ENCODE peak calls at places on chromosomes 6 and 20, in nine cellular contexts. K is lung; Y is A549; H is pancreas; V is IMR-90; L is left ventricle myocardium inferior; A is GM10248; S is transverse colon; I is activated CD8-positive, alpha-beta T cell treated with anti-CD3 and anti-CD28 coated beads for 36 hours. T is an unnamed sample.

GRCh38 chr6:26272171-26272631 is 92.8 kb upstream of the BTN3A2 start:
- DNase-seq in H (no peak), S (peak; percentile 75), I (peak; percentile 64), Y (no peak), K (no peak), L (peak; percentile 20), V (no peak), A (no peak), T (peak; percentile 61)

GRCh38 chr6:24827970-24828369 is 29.3 kb upstream of the ARMH2 start:
- DNase-seq in L (no peak), V (no peak), S (no peak), A (no peak), Y (no peak), I (no peak), K (no peak), H (no peak), T (no peak)

GRCh38 chr6:75094614-75095321 is 111.1 kb downstream of the COL12A1 start:
- DNase-seq in K (no peak), A (no peak), I (no peak), H (no peak), L (no peak), Y (peak; percentile 9), S (no peak), V (peak; percentile 94), T (no peak)

GRCh38 chr20:9912858-9913434 is 74.1 kb upstream of the PAK5 start:
- DNase-seq in L (no peak), H (no peak), V (peak; percentile 42), K (peak; percentile 38), Y (peak; percentile 57), A (peak; percentile 24), S (peak; percentile 21), I (peak; percentile 54), T (peak; percentile 63)

GRCh38 chr20:14775778-14776177 is 438.4 kb upstream of the FLRT3 start:
- DNase-seq in L (no peak), S (no peak), I (no peak), K (no peak), H (no peak), V (no peak), A (no peak), Y (peak; percentile 89), T (no peak)

GRCh38 chr20:18092890-18093289 is 35.2 kb upstream of the OVOL2 start:
- DNase-seq in H (no peak), V (no peak), L (no peak), A (no peak), K (no peak), I (no peak), S (no peak), Y (no peak), T (no peak)

GRCh38 chr20:57372581-57373350 is 18.4 kb upstream of the RBM38 start:
- DNase-seq in I (no peak), A (no peak), S (no peak), Y (no peak), V (no peak), K (no peak), H (no peak), L (no peak), T (no peak)

GRCh38 chr6:44078795-44079671 is 48.2 kb downstream of the MRPL14 start:
- DNase-seq in V (peak; percentile 67), H (peak; percentile 85), S (peak; percentile 82), I (peak; percentile 81), L (peak; percentile 46), A (peak; percentile 72), K (peak; percentile 77), Y (peak; percentile 73), T (peak; percentile 68)

GRCh38 chr6:13485923-13486557 is 1.4 kb downstream of the GFOD1 start:
- DNase-seq in V (peak; percentile 30), H (no peak), A (peak; percentile 66), K (no peak), L (peak; percentile 33), Y (peak; percentile 45), S (peak; percentile 33), I (peak; percentile 64), T (peak; percentile 51)

GRCh38 chr6:9412951-9413559 is 977.7 kb upstream of the SLC35B3 start:
- DNase-seq in K (no peak), Y (peak; percentile 25), I (peak; percentile 36), V (no peak), S (peak; percentile 30), L (no peak), A (peak; percentile 25), H (no peak), T (peak; percentile 59)

GRCh38 chr6:51753635-51754034 is 333.8 kb downstream of the PKHD1 start:
- DNase-seq in Y (no peak), V (no peak), H (no peak), I (peak; percentile 24), A (peak; percentile 10), S (peak; percentile 8), L (peak; percentile 18), K (no peak), T (no peak)

GRCh38 chr20:62804632-62805364 is at the start of gene OGFR:
- DNase-seq in A (peak; percentile 91), S (peak; percentile 78), I (peak; percentile 77), L (peak; percentile 75), H (no peak), V (peak; percentile 38), K (peak; percentile 53), Y (no peak), T (peak; percentile 65)

GRCh38 chr6:2990179-2990931 is 9.3 kb upstream of the NQO2 start:
- DNase-seq in K (peak; percentile 50), S (peak; percentile 38), V (no peak), L (no peak), I (peak; percentile 24), A (no peak), H (no peak), Y (no peak), T (peak; percentile 20)

GRCh38 chr20:45945678-45946148 is 11.2 kb downstream of the PCIF1 start:
- DNase-seq in V (peak; percentile 21), I (no peak), H (peak; percentile 76), S (no peak), L (no peak), K (no peak), A (no peak), Y (no peak), T (no peak)

GRCh38 chr6:8434727-8435092 is 635 bp downstream of the SLC35B3 start:
- DNase-seq in I (no peak), A (peak; percentile 21), Y (no peak), S (no peak), L (no peak), V (no peak), H (no peak), K (no peak), T (no peak)

GRCh38 chr6:148457137-148457842 is 114.7 kb downstream of the SASH1 start:
- DNase-seq in S (no peak), V (peak; percentile 67), H (no peak), I (no peak), L (no peak), Y (no peak), K (no peak), A (no peak), T (no peak)

DNA sequence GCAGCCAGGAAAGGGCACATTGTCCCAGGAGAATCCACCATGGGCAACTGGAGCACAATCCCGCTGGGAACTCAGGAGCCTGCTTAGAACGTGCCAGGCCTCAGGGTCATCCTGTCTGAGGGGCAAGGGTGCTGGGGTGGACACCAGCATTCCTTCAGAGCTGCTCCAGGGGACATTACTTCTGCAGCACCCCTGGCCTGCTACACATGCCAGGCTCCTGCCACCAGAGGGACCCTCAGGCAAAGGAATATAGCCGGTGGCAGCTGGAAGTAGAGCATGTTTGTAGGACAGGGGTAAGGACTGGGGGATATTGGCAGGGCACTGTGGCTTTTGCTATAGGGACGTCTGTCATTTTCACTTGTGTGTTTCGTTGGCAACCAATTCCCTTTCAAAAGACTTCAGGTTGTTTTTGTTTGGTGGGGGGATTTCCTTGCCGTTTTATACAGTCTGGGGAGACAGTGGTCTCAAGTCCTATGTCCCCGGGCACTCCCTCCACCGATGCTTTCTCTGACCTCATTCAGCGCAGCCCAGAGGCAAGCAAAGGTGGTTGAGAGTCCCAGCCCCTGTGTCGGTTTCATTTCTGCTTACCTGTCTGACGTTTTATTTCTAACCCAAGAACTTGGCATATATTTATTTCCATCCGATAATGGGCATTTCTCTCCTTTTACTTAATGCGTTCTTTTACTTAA is 130.8 kb downstream of the JPH2 start:
- DNase-seq in L (no peak), V (no peak), I (peak; percentile 79), H (no peak), S (peak; percentile 42), Y (peak; percentile 36), A (no peak), K (no peak), T (peak; percentile 56)
- TF ChIP-seq CTCF in L (peak; percentile 67), V (peak; percentile 36), I (peak; percentile 67), H (no peak), S (no peak), Y (peak; percentile 33), A (peak; percentile 32), K (no peak), T (peak; percentile 62)

GRCh38 chr20:51413753-51414323 is 128.7 kb downstream of the NFATC2 start:
- DNase-seq in L (no peak), I (no peak), Y (no peak), K (no peak), V (no peak), H (no peak), S (no peak), A (no peak), T (peak; percentile 95)
- TF ChIP-seq CTCF in L (no peak), I (no peak), Y (no peak), K (no peak), V (no peak), H (no peak), S (no peak), A (no peak), T (no peak)

GRCh38 chr20:34956041-34956458 is 382 bp downstream of the MYH7B start:
- DNase-seq in V (no peak), I (no peak), A (no peak), L (no peak), S (no peak), H (no peak), K (no peak), Y (no peak), T (no peak)
- TF ChIP-seq CTCF in V (no peak), I (no peak), A (no peak), L (peak; percentile 37), S (no peak), H (no peak), K (no peak), Y (no peak), T (no peak)

GRCh38 chr20:7770046-7770445 is 170.2 kb downstream of the HAO1 start:
- DNase-seq in A (no peak), H (no peak), K (no peak), Y (no peak), S (no peak), L (no peak), I (no peak), V (no peak), T (no peak)

GRCh38 chr20:7760261-7761048 is 179.8 kb downstream of the HAO1 start:
- DNase-seq in H (no peak), I (no peak), K (no peak), S (no peak), V (no peak), Y (no peak), A (no peak), L (no peak), T (no peak)

GRCh38 chr20:7770578-7770977 is 169.7 kb downstream of the HAO1 start:
- DNase-seq in H (no peak), V (no peak), L (no peak), K (no peak), Y (no peak), S (no peak), A (no peak), I (peak; percentile 8), T (peak; percentile 96)

DNA sequence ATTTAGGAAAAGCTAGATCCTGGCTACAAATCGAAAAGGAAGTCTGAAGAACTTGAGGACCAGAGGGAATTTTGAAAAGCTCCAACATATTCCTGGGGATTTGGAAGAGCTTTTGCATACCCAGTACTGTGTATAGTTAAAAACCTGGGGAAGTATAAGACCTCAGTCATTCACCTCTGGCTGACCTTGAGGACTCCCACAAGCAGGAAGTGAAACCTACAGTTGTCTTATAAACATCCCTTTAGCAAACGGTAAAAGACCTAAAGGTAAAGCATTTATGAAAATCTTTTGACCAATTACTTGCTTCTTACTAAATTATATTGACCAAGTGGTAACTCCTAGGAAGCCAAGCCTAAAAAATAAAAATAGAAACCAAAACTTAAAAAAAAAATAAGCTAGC is 175.0 kb downstream of the HAO1 start:
- DNase-seq in A (no peak), Y (no peak), I (no peak), H (no peak), L (no peak), K (no peak), S (no peak), V (no peak), T (peak; percentile 74)
- TF ChIP-seq CTCF in A (no peak), Y (no peak), I (no peak), H (no peak), L (no peak), K (no peak), S (no peak), V (no peak), T (no peak)